ENCODE peak calls at places on chromosomes 12 and 14, in six cellular contexts. Z is glutamatergic neuron, U is suprapubic skin, I is Peyer's patch, F is mesothelial cell of epicardium, O is adrenal gland. V is an unnamed sample.

GRCh38 chr12:118544569-118544968 is 168.2 kb downstream of the SUDS3 start:
- DNase-seq in Z (no peak), U (peak), I (no peak), F (no peak), O (no peak), V (no peak)

GRCh38 chr14:90820958-90821357 is 4.7 kb upstream of the TTC7B start:
- DNase-seq in Z (no peak), U (no peak), I (peak), F (no peak), O (peak), V (peak)

GRCh38 chr14:105473033-105473676 is 1.5 kb upstream of the CRIP2 start:
- DNase-seq in Z (no peak), U (no peak), I (no peak), F (no peak), O (no peak), V (no peak)

GRCh38 chr14:32761381-32761968 is 177.2 kb upstream of the NPAS3 start:
- DNase-seq in Z (no peak), U (no peak), I (no peak), F (no peak), O (no peak), V (no peak)

GRCh38 chr12:117832459-117833457 is 136.0 kb downstream of the KSR2 start:
- DNase-seq in Z (no peak), U (peak), I (no peak), F (no peak), O (no peak), V (no peak)

GRCh38 chr14:44662250-44662891 is 155.3 kb upstream of the FSCB start:
- DNase-seq in Z (no peak), U (no peak), I (no peak), F (no peak), O (no peak), V (no peak)

GRCh38 chr12:52186135-52186840 is 5.5 kb downstream of the KRT80 start:
- DNase-seq in Z (no peak), U (no peak), I (no peak), F (no peak), O (no peak), V (no peak)

GRCh38 chr14:98512501-98513251 is 759.3 kb downstream of the BCL11B start:
- DNase-seq in Z (no peak), U (no peak), I (no peak), F (no peak), O (no peak), V (no peak)

GRCh38 chr12:30345735-30346445 is 349.8 kb downstream of the IPO8 start:
- DNase-seq in Z (no peak), U (no peak), I (no peak), F (no peak), O (no peak), V (no peak)

GRCh38 chr12:11780521-11781101 is 131.1 kb downstream of the ETV6 start:
- DNase-seq in Z (no peak), U (no peak), I (no peak), F (no peak), O (no peak), V (no peak)

GRCh38 chr14:44170554-44170953 is 336.5 kb downstream of the FSCB start:
- DNase-seq in Z (no peak), U (no peak), I (peak), F (no peak), O (no peak), V (no peak)

GRCh38 chr14:104048758-104049496 is 36.6 kb upstream of the ASPG start:
- DNase-seq in Z (no peak), U (no peak), I (no peak), F (no peak), O (peak), V (no peak)

GRCh38 chr12:104351023-104351983 is 47.8 kb downstream of the EID3 start:
- DNase-seq in Z (no peak), U (no peak), I (no peak), F (no peak), O (peak), V (no peak)

GRCh38 chr12:52876371-52876770 is 27.6 kb upstream of the KRT78 start:
- DNase-seq in Z (no peak), U (no peak), I (no peak), F (no peak), O (no peak), V (no peak)

DNA sequence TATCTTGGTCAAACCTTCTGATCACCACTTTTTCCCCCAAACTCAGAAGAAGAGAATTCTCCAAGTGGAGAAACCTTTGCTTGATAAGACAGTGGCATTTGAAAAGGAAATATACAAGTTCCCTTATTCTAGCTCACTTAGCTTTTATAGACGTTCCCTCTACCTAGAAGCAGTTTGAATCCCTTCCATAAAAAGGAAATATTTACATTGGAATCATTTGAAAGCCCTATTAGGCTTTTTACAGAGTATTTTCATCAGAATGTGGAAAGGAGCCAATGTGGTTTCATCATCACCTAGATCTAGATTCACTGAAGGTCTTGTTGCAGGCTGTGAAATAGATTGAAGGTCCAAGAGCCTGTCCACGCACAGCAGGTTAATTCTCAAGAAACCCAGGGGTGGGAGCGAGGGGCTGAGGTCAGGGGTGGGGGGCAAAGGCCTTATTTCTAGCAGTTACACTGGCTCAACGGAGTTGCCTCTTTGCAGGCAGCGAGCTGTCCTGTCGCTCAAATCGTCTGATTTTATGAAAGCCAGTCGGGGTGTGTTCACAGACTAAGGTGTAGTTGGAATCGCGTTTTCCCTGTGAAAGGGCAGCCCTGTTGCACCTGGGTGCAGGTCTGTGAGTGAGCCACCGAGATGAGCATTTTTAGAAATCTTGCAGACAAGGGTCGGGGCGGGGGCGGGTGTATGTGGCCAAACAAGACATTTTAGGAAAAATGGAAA is 45.6 kb downstream of the AACS start:
- DNase-seq in Z (no peak), U (no peak), I (no peak), F (no peak), O (no peak), V (no peak)
- TF ChIP-seq CTCF in Z (no peak), U (no peak), I (no peak), F (no peak), O (no peak), V (no peak)

GRCh38 chr14:22556990-22557623 is 31.9 kb downstream of the DAD1 start:
- DNase-seq in Z (peak), U (peak), I (peak), F (peak), O (peak), V (peak)

GRCh38 chr14:22556021-22556989 is 32.7 kb downstream of the DAD1 start:
- DNase-seq in Z (no peak), U (peak), I (peak), F (no peak), O (peak), V (peak)

GRCh38 chr14:22559041-22559440 is 30.0 kb downstream of the DAD1 start:
- DNase-seq in Z (no peak), U (no peak), I (no peak), F (no peak), O (no peak), V (no peak)

GRCh38 chr14:22557846-22558220 is 31.2 kb downstream of the DAD1 start:
- DNase-seq in Z (no peak), U (no peak), I (no peak), F (no peak), O (no peak), V (peak)

GRCh38 chr14:22558221-22558913 is 30.7 kb downstream of the DAD1 start:
- DNase-seq in Z (peak), U (no peak), I (peak), F (no peak), O (no peak), V (peak)
- TF ChIP-seq CTCF in Z (no peak), U (no peak), I (no peak), F (no peak), O (no peak), V (peak)

DNA sequence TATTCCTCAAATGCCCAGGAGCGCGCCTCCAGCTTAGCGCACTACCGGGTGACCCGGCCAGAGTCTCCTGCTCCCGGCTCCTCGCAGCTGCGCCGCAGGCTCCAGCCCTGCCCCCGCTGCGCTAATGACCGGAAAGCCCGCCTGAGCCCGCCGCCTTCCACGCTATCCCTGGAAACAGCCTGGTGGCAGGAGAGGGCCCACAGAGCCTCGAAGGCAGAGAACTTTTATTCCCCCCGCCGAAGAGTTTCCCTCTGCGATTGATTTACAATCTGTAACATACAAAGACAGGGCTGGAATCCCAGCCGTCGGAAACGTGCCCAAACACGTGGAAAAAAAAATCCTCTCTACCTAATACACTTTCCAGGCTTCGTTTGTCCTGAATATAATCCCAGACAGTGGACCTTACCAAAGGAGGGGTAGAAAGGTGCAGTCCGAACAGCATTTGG is 1.5 kb downstream of the COL2A1 start:
- DNase-seq in Z (peak), U (no peak), I (peak), F (peak), O (no peak), V (no peak)
- TF ChIP-seq CTCF in Z (no peak), U (no peak), I (no peak), F (no peak), O (no peak), V (no peak)

DNA sequence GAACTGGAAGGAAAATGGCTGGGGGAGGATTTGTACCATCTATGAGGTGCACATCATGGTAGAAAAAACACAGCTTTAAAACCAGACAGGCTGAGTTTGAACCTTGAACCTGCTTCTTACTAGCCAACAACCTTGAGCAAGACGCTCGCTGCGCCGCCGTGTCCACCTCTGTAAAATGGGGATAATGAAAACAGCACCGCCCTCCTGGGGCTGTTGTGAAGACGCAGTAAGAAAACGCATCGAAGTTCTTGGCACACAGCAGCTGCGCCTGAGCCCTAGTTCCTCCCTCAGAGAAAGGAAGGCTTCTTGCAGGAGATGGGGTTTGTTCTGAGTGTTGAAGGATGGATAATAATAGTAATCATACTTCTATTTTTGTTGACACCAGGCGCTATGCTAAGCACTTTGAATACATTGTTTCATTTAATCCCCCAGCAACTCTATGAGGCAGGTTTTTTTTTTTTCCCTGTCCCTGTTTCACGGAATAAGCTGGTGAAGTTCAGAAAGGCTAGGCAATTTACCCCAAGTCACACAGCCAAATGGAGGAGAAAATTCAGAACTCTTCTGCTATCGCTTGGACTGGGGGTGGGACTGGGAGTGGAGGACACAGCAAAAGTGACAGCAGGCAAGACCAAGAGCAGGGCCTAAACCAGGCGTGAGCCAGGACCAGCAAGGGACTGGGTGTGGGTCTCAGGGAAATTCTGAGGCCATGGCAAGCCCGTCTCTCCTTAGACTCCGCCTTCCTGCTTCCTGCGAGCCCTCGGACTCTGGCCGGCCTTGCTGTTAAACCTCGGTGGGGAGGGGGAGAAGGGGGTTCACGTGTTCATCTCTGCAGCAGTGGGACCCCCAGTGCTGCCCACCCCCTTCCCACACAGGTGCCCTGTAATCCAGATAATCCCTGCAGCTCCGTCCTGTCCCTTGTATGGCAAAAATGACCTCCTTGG is 97.5 kb downstream of the LRRC74A start:
- DNase-seq in Z (no peak), U (no peak), I (no peak), F (no peak), O (no peak), V (no peak)
- TF ChIP-seq CTCF in Z (no peak), U (no peak), I (no peak), F (no peak), O (no peak), V (no peak)

DNA sequence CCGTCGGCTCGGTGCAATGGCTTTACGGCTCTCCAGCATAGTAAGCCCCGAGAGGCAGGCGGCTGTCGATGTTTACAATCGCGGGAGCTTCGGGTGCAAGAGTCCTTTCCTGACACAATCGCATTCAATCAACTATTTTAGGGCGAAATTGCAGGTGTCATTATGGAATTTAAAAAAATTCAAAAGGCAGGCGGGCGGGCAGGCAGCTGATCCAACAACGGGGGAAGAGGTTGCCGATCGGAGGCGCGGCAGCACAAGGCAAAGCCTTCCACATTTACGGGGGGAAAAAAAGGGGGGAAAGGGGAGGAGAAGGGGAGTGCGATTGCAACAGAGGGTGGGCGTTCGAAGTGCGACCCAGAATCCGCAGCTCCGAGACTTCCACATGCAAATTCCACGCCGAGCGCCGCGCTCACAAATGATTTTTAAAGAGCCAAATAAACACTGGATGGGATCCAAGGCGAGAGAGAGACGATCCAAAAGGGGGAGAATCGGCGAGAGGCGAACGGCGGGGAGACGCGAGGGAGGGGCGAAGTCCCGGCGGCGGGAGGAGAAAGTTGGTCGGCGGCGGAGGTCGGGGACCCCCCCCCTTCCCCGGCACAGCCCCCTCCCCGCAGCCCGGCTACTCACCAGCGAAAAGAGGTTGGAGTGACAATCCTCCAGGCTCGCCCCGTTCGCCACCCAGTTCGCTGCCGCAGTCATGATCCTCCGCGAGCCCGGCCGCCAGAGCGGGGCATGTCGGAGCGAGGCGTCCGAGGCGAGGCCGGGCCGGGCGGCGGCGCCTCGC is 868 bp downstream of the MED13L start:
- DNase-seq in Z (peak), U (peak), I (peak), F (peak), O (peak), V (peak)
- TF ChIP-seq CTCF in Z (no peak), U (no peak), I (no peak), F (no peak), O (no peak), V (no peak)

GRCh38 chr12:123543541-123543940 is 10.0 kb upstream of the RILPL1 start:
- DNase-seq in Z (no peak), U (no peak), I (no peak), F (no peak), O (no peak), V (no peak)

GRCh38 chr12:123546281-123546680 is 12.8 kb upstream of the RILPL1 start:
- DNase-seq in Z (no peak), U (no peak), I (no peak), F (no peak), O (no peak), V (no peak)

GRCh38 chr12:123540899-123541662 is 7.6 kb upstream of the RILPL1 start:
- DNase-seq in Z (no peak), U (no peak), I (no peak), F (no peak), O (no peak), V (no peak)
- TF ChIP-seq CTCF in Z (no peak), U (no peak), I (no peak), F (no peak), O (no peak), V (no peak)

GRCh38 chr12:50764861-50765324 is 992 bp downstream of the ATF1 start:
- DNase-seq in Z (no peak), U (peak), I (peak), F (no peak), O (peak), V (peak)
- TF ChIP-seq CTCF in Z (no peak), U (no peak), I (no peak), F (no peak), O (no peak), V (no peak)

V was measured in activated CD8-positive, alpha-beta T cell treated with anti-CD3 and anti-CD28 coated beads for 36 hours.